ENCODE peak calls at places on chromosomes 2 and 18, in five cellular contexts. L is neuronal stem cell, E is IMR-90, T is H9, C is H1. H is an unnamed sample. For H3K9me3, the result is how much of the 10 kb centered on the place peaks cover.

GRCh38 chr2:44295636-44296359 is 20.5 kb downstream of the SLC3A1 start:
- DNase-seq in L (no peak), E (no peak), T (peak), C (no peak), H (no peak)

GRCh38 chr2:9693138-9693520 is 62.3 kb upstream of the YWHAQ start:
- DNase-seq in L (no peak), E (peak), T (no peak), C (no peak), H (peak)

GRCh38 chr2:105437708-105438103 is 38.9 kb upstream of the FHL2 start:
- DNase-seq in L (no peak), E (peak), T (no peak), C (no peak), H (no peak)

GRCh38 chr2:47009368-47009767 is 93.8 kb upstream of the MCFD2 start:
- DNase-seq in L (no peak), E (no peak), T (no peak), C (no peak), H (no peak)

GRCh38 chr2:47230418-47230817 is 75.3 kb upstream of the STPG4 start:
- DNase-seq in L (no peak), E (peak), T (no peak), C (no peak), H (peak)

GRCh38 chr2:73983322-73984202 is 1.1 kb upstream of the TET3 start:
- DNase-seq in L (no peak), E (no peak), T (peak), C (peak), H (peak)

GRCh38 chr2:52264488-52264887 is 1232.6 kb upstream of the NRXN1 start:
- DNase-seq in L (no peak), E (no peak), T (peak), C (no peak), H (no peak)

GRCh38 chr2:214543386-214543955 is 132.6 kb downstream of the VWC2L start:
- DNase-seq in L (no peak), E (peak), T (no peak), C (no peak), H (peak)

GRCh38 chr18:62037989-62038778 is 145.4 kb upstream of the RNF152 start:
- DNase-seq in L (no peak), E (peak), T (no peak), C (no peak), H (no peak)

GRCh38 chr18:26617151-26617554 is 68.8 kb upstream of the KCTD1 start:
- DNase-seq in L (no peak), E (peak), T (no peak), C (no peak), H (peak)

GRCh38 chr18:49459404-49460171 is 857 bp downstream of the DYM start:
- DNase-seq in L (no peak), E (peak), T (no peak), C (no peak), H (peak)
- H3K18ac ChIP-seq in L (peak), E (no peak), T (no peak), C (no peak), H (peak)

DNA sequence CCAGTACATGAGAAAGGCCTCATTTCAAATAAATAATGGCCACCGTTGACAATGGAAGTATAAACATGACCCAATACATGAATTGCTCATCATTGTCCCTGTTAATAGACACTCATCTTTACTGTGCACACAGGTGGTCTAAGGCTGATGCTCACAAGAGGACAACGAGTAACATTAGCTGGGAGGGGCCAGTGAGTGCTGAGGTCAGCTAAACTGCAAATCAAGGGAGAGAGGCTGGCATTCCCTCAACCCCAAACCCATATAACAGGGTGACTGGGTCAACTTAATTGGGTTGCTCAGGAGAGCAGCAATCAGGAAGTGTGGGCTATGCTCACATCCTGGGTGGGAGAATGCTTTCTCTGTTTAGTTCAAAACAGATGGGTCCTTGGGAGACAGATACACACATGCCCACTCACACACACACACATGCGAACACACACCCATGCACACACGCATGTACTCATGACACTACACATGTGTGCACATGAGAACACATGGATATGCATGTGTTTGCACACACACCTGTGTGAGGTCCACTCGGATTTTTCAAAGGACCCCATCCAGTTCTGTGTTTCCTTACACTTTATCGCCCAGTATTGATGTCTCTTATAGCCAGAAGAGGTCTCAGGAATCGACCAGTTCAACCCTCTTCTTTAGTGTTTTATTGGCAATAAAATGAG is 172.0 kb downstream of the INHBB start:
- DNase-seq in L (no peak), E (peak), T (no peak), C (no peak), H (no peak)
- H3K9me3 ChIP-seq in L (under half), E (under half), T (under half), C (under half), H (under half)

DNA sequence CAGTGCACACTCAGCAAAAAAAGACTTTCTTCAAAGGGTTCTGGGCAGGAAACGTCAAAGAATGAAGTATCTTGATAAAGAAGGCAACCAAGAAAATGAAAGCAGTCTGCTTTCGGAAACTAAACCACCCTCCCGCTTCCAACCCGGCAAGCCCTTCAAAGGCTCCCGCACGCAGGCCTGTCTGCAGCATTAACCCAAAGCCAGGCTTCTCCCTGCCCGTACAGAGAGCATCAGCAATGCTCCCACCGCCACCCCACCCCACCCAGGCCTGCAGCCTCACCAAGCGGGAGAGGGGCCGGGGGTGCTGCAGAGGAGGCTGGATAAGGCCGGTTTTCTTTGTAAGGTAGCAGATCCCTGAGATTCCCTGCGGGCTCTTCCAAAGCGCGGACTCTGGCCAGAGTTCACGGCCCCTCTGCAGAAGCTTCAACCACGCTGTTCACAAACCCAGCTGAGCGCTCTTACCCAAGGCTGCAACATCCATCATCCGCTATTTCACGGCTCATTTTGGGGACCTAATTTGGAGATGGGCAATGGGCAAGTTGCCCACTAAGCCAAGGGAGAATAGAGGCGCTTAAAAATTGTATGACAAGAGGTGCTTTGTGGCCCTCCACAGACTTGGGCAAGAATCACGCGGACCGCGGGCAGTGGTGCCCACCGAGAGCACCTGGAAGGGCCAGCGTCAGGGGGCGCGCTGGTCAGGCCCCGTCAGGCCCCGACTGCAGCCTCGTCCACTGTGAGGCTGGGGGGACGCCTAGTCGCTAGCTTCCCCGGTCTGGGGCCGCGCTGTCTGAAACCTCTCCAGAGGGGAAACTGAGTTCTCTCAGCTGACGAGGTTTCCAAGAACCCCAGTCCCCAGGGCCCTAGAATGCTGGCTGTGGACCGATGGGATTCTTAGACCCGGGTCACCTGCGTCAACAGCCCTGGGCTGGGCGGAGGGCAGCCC is 225.4 kb upstream of the ID2 start:
- DNase-seq in L (no peak), E (no peak), T (no peak), C (no peak), H (no peak)
- H3K27ac ChIP-seq in L (no peak), E (no peak), T (no peak), C (no peak), H (no peak)

GRCh38 chr2:58428286-58428552 is 187.1 kb upstream of the FANCL start:
- DNase-seq in L (peak), E (no peak), T (peak), C (peak), H (peak)
- H3K18ac ChIP-seq in L (peak), E (no peak), T (peak), C (no peak), H (no peak)

H was measured in trophoblast cell.